ENCODE peak calls at places on chromosomes 3 and 15, in ten cellular contexts. E is endothelial cell; B is neural progenitor cell; J is PC-9; M is IMR-90; X is left ventricle myocardium inferior; U is nephron progenitor cell; L is H9; T is GM13976; I is CD8-positive, alpha-beta T cell. P is an unnamed sample.

GRCh38 chr3:149816326-149816725 is 3.3 kb downstream of the RNF13 start:
- DNase-seq in T (no peak), X (no peak), B (no peak), I (no peak), L (no peak), U (no peak), J (no peak), E (no peak), M (no peak), P (no peak)

GRCh38 chr15:41969851-41970431 is 2.4 kb downstream of the EHD4 start:
- DNase-seq in T (no peak), U (no peak), J (no peak), X (no peak), L (no peak), B (no peak), E (no peak), M (no peak), I (peak), P (peak)

GRCh38 chr15:78956937-78957336 is 12.1 kb upstream of the CTSH start:
- DNase-seq in M (no peak), J (no peak), T (no peak), X (no peak), I (no peak), U (no peak), L (no peak), B (no peak), E (no peak), P (no peak)

GRCh38 chr3:38031022-38031994 is 1.9 kb upstream of the PLCD1 start:
- DNase-seq in J (peak), L (no peak), B (no peak), U (no peak), E (no peak), T (no peak), M (no peak), I (peak), X (no peak), P (no peak)

GRCh38 chr3:69330891-69331400 is 54.9 kb downstream of the FRMD4B start:
- DNase-seq in I (no peak), T (no peak), J (no peak), E (no peak), B (no peak), X (no peak), U (no peak), L (no peak), M (no peak), P (no peak)

GRCh38 chr15:21270474-21270873 is 169.8 kb downstream of the POTEB3 start:
- DNase-seq in T (no peak), M (no peak), U (no peak), L (no peak), E (no peak), J (no peak), X (no peak), I (no peak), B (no peak), P (no peak)

GRCh38 chr3:182697345-182697919 is 95.9 kb upstream of the ATP11B start:
- DNase-seq in X (no peak), U (no peak), I (no peak), T (no peak), E (no peak), B (no peak), J (no peak), M (no peak), L (no peak), P (no peak)

GRCh38 chr3:58034738-58035511 is 26.7 kb downstream of the FLNB start:
- DNase-seq in T (peak), X (no peak), M (no peak), J (no peak), U (no peak), I (peak), E (no peak), B (peak), L (peak), P (peak)

GRCh38 chr3:176855901-176856486 is 341.3 kb downstream of the TBL1XR1 start:
- DNase-seq in I (no peak), U (no peak), E (no peak), B (no peak), M (no peak), T (no peak), X (no peak), J (peak), L (no peak), P (no peak)

GRCh38 chr3:38644016-38644661 is 5.3 kb downstream of the SCN5A start:
- DNase-seq in M (no peak), X (no peak), T (no peak), J (no peak), B (no peak), L (peak), U (no peak), I (no peak), E (no peak), P (no peak)

GRCh38 chr15:80920271-80920699 is 69.3 kb downstream of the MESD start:
- DNase-seq in J (no peak), B (no peak), L (no peak), I (no peak), U (no peak), X (no peak), E (no peak), M (no peak), T (no peak), P (peak)

GRCh38 chr3:186964071-186964470 is 33.7 kb downstream of the ST6GAL1 start:
- DNase-seq in X (no peak), T (no peak), L (no peak), U (no peak), J (no peak), M (no peak), I (no peak), B (no peak), E (no peak), P (no peak)

GRCh38 chr15:59933607-59934006 is 70.5 kb upstream of the FOXB1 start:
- DNase-seq in X (no peak), M (no peak), T (no peak), B (no peak), L (no peak), E (no peak), I (no peak), U (no peak), J (no peak), P (no peak)

GRCh38 chr15:92915766-92916435 is 15.8 kb downstream of the CHD2 start:
- DNase-seq in X (no peak), J (no peak), E (no peak), T (no peak), L (no peak), M (peak), I (no peak), U (no peak), B (no peak), P (no peak)

GRCh38 chr3:114447545-114447944 is 153.7 kb downstream of the TIGIT start:
- DNase-seq in I (no peak), U (no peak), X (no peak), B (no peak), L (no peak), T (no peak), M (no peak), E (no peak), J (no peak), P (no peak)

GRCh38 chr3:129859272-129859671 is 34.2 kb downstream of the TMCC1 start:
- DNase-seq in U (no peak), L (no peak), I (no peak), M (no peak), E (no peak), T (no peak), B (no peak), X (no peak), J (no peak), P (no peak)

GRCh38 chr15:75076277-75076676 is 52.9 kb downstream of the PPCDC start:
- DNase-seq in L (no peak), J (no peak), B (no peak), M (no peak), E (no peak), I (no peak), X (no peak), U (no peak), T (no peak), P (no peak)

GRCh38 chr3:142904639-142905441 is 16.0 kb upstream of the PCOLCE2 start:
- DNase-seq in U (no peak), T (peak), L (peak), B (peak), M (no peak), E (no peak), I (no peak), J (no peak), X (no peak), P (no peak)

GRCh38 chr3:184798120-184798519 is 13.8 kb upstream of the VPS8 start:
- DNase-seq in E (no peak), B (no peak), M (no peak), L (no peak), U (no peak), I (no peak), J (no peak), X (no peak), T (no peak), P (no peak)

GRCh38 chr3:177597325-177598109 is 400.2 kb upstream of the TBL1XR1 start:
- DNase-seq in T (peak), I (peak), J (peak), E (no peak), X (no peak), B (no peak), L (no peak), U (no peak), M (peak), P (peak)

GRCh38 chr3:186520957-186521842 is 23.0 kb downstream of the CRYGS start:
- DNase-seq in M (no peak), T (peak), I (no peak), U (peak), B (no peak), X (no peak), E (no peak), J (no peak), L (no peak), P (peak)

GRCh38 chr3:73228425-73228824 is 167.0 kb downstream of the EBLN2 start:
- DNase-seq in E (no peak), B (no peak), I (no peak), X (no peak), L (no peak), T (no peak), M (no peak), J (no peak), U (no peak), P (no peak)

GRCh38 chr3:65633018-65633417 is 405.7 kb downstream of the MAGI1 start:
- DNase-seq in L (no peak), B (no peak), I (no peak), M (no peak), T (no peak), J (no peak), U (no peak), X (no peak), E (no peak), P (no peak)

DNA sequence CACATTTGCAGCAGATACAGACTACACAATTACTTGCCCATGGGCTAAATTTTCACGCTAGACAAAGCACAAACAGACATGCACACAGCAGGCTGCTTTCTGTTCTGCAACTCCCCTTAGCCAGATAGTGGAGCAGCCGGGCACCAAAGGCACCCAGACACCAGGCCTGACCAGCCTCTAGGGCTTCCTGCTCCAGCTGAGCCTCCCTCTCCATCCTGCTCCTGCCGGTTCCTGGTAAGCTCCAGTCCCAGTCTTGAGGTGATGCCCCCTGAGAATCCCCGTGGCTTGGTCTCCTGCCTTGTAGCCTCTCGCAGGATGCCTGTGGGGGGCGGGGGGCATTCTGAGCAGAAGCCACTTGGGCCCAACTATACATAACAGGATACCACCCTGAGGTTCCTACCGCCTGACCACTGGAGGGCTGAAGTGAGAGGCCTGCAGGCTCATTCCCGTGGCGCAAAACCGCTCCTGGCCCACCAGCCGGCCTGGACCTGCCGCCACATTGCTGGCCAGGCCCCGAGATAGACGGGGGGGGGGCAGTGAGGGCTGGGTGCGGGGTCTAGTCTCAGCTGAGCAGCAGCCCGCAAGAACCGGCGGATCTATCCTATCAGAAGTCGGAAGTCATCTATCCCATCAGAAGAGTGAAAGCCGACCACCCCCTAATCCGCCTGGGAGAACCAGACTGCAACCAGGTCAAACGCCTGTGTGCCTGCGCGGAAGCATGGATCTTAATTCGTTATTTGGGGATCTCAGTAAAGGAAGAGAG is 3.9 kb downstream of the FOXL2 start:
- DNase-seq in J (no peak), E (peak), B (peak), L (peak), X (no peak), U (peak), I (no peak), T (no peak), M (no peak), P (no peak)
- TF ChIP-seq CTCF in J (no peak), E (no peak), B (peak), L (peak), X (no peak), U (no peak), I (no peak), T (no peak), M (no peak), P (no peak)

DNA sequence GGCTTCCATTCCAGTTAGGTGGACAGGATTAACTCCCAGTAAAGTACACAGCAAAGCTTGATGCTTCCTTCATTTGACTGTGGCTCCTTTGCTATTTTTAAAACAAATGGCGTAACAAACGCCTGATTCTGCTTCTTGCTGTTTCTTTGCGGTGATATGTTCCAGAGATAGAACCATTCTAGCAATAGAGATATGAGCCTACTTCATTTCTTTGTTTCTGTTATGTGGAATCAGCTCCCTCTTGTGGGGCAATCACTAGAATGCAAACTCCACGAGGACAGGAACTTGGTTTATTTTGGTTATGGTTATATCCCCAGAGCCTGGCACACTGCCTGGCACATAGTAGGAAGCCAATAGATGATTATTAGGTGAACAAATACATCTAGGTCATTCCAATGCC is 122.6 kb upstream of the SLC6A11 start:
- DNase-seq in I (no peak), J (no peak), L (no peak), X (no peak), E (no peak), B (no peak), T (no peak), U (no peak), M (peak), P (no peak)
- TF ChIP-seq CTCF in I (no peak), J (no peak), L (peak), X (peak), E (no peak), B (peak), T (no peak), U (no peak), M (no peak), P (no peak)

GRCh38 chr15:38038659-38039442 is 104.4 kb downstream of the TMCO5A start:
- DNase-seq in L (no peak), X (no peak), J (no peak), B (no peak), U (no peak), M (peak), E (no peak), I (no peak), T (no peak), P (no peak)
- TF ChIP-seq CTCF in L (no peak), X (no peak), J (no peak), B (no peak), U (no peak), M (no peak), E (no peak), I (no peak), T (no peak), P (no peak)

DNA sequence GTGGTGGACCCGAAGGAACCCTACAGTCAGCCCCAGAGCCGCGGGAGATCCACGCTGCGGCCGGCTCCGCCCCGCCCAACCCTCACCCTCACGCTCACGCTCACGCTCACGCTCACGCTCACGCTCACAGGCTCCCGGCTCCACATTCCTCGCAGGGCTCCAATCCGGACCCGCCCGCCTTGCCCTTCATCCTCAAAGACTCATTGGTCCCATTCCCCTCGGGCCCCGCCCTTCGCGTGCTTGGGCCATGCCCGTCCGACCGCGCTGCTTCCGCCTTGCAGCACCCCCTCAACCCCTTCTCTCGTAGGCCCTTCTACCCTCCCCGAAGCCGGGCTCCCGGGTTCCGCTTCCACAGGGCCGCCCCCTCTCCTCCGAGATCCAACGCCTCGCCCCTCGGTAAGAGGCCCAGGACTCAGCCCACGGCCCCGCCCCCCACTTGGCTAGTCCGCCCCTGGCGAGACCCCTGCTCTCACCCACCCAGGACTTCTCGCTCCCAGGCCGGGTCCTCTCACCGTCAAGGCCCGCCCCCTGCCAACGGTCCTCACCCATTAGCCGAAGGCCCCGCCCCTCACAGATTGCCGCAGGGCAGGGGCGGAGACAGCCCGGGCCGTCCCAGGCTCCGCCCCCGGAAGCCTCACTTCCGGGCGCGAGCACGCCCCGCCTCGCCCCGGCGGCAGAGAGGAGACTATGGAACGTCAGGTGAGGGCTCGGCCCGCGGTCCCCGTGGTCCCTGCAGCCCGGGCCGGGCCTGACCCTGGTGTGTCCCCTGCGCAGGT is at the start of gene APEH:
- DNase-seq in L (peak), I (peak), E (peak), J (peak), B (peak), M (peak), T (peak), U (peak), X (peak), P (peak)
- TF ChIP-seq CTCF in L (no peak), I (no peak), E (no peak), J (no peak), B (no peak), M (no peak), T (no peak), U (no peak), X (no peak), P (no peak)